ENCODE peak calls at places on chromosomes 4 and X, in seven cellular contexts. D is NCI-H1105, V is SW480, W is cardiac fibroblast, J is activated gamma-delta T cell treated with Interleukin-2 at 50 U/mL for 16 hours, Y is NCI-H460, G is NCI-H2081. B is an unnamed sample.

GRCh38 chr4:129545599-129546278 is 449.8 kb downstream of the C4orf33 start:
- DNase-seq in D (no peak), V (no peak), W (peak; percentile 91), J (no peak), Y (peak; percentile 95), G (no peak), B (no peak)

GRCh38 chrX:119419898-119420297 is 20.8 kb downstream of the SLC25A43 start:
- DNase-seq in D (no peak), V (no peak), W (no peak), J (no peak), Y (no peak), G (no peak), B (no peak)

GRCh38 chr4:65311120-65311519 is 359.2 kb downstream of the EPHA5 start:
- DNase-seq in D (no peak), V (no peak), W (no peak), J (no peak), Y (no peak), G (no peak), B (no peak)

GRCh38 chr4:8352368-8353157 is 83.0 kb downstream of the HTRA3 start:
- DNase-seq in D (no peak), V (peak; percentile 64), W (no peak), J (no peak), Y (no peak), G (no peak), B (no peak)

GRCh38 chrX:374566-374965 is 12.1 kb downstream of the PPP2R3B start:
- DNase-seq in D (no peak), V (no peak), W (peak; percentile 25), J (no peak), Y (no peak), G (no peak), B (no peak)

GRCh38 chr4:4820264-4820663 is 39.2 kb upstream of the MSX1 start:
- DNase-seq in D (no peak), V (no peak), W (no peak), J (no peak), Y (no peak), G (no peak), B (no peak)

GRCh38 chr4:46329118-46329976 is 60.6 kb downstream of the GABRA2 start:
- DNase-seq in D (peak; percentile 18), V (peak; percentile 51), W (peak; percentile 56), J (no peak), Y (peak; percentile 12), G (peak; percentile 77), B (no peak)

GRCh38 chr4:81712714-81713113 is 241.0 kb upstream of the RASGEF1B start:
- DNase-seq in D (no peak), V (no peak), W (no peak), J (no peak), Y (no peak), G (no peak), B (no peak)

GRCh38 chr4:153546273-153546672 is 80.1 kb downstream of the TMEM131L start:
- DNase-seq in D (no peak), V (no peak), W (no peak), J (no peak), Y (no peak), G (no peak), B (no peak)

GRCh38 chrX:41084360-41085104 is 713 bp upstream of the USP9X start:
- DNase-seq in D (peak; percentile 93), V (peak; percentile 95), W (peak; percentile 95), J (peak; percentile 99), Y (peak; percentile 95), G (peak; percentile 99), B (peak; percentile 94)

GRCh38 chr4:122747883-122748282 is 15.4 kb downstream of the BBS12 start:
- DNase-seq in D (no peak), V (no peak), W (peak; percentile 82), J (no peak), Y (no peak), G (no peak), B (no peak)

GRCh38 chr4:82050806-82051205 is 323.0 kb downstream of the HNRNPD start:
- DNase-seq in D (no peak), V (no peak), W (no peak), J (no peak), Y (no peak), G (no peak), B (no peak)

GRCh38 chrX:41512394-41512793 is 65.3 kb downstream of the NYX start:
- DNase-seq in D (no peak), V (no peak), W (no peak), J (no peak), Y (no peak), G (no peak), B (no peak)

GRCh38 chr4:54566608-54567007 is 91.1 kb upstream of the KIT start:
- DNase-seq in D (peak; percentile 14), V (peak; percentile 18), W (no peak), J (no peak), Y (no peak), G (no peak), B (no peak)

GRCh38 chr4:187060551-187060950 is 336.9 kb upstream of the FAT1 start:
- DNase-seq in D (no peak), V (no peak), W (no peak), J (no peak), Y (no peak), G (no peak), B (no peak)

GRCh38 chrX:119067023-119067739 is 5.6 kb upstream of the CT47C1 start:
- DNase-seq in D (peak; percentile 0), V (peak; percentile 54), W (peak; percentile 71), J (no peak), Y (peak; percentile 35), G (peak; percentile 62), B (no peak)

GRCh38 chr4:183589710-183590109 is 69.3 kb downstream of the RWDD4 start:
- DNase-seq in D (no peak), V (no peak), W (no peak), J (no peak), Y (no peak), G (no peak), B (no peak)

GRCh38 chr4:83107636-83108035 is 6.9 kb downstream of the PLAC8 start:
- DNase-seq in D (no peak), V (no peak), W (no peak), J (no peak), Y (no peak), G (no peak), B (no peak)

GRCh38 chrX:19987856-19988255 is 3.0 kb downstream of the BCLAF3 start:
- DNase-seq in D (no peak), V (no peak), W (no peak), J (no peak), Y (no peak), G (no peak), B (no peak)

GRCh38 chr4:107931775-107932321 is 499 bp downstream of the CYP2U1 start:
- DNase-seq in D (no peak), V (peak; percentile 7), W (no peak), J (peak; percentile 27), Y (no peak), G (peak; percentile 1), B (peak; percentile 2)

GRCh38 chr4:1260418-1261106 is 11.6 kb upstream of the CTBP1 start:
- DNase-seq in D (no peak), V (no peak), W (no peak), J (no peak), Y (no peak), G (no peak), B (no peak)

B was measured in naive thymus-derived CD8-positive, alpha-beta T cell.